ENCODE peak calls at places on chromosomes 16 and 17, in seven cellular contexts. V, G, F, K, E, D and P are unnamed samples. For H3K36me3, the result is how much of the 10 kb centered on the place peaks cover.

GRCh38 chr17:9668532-9668931 is 23.2 kb downstream of the USP43 start:
- DNase-seq in V (no peak), E (peak), D (peak), G (no peak), K (no peak), F (no peak), P (no peak)

GRCh38 chr17:9270921-9271320 is 249.6 kb downstream of the NTN1 start:
- DNase-seq in G (no peak), F (no peak), D (no peak), K (no peak), V (no peak), E (no peak), P (no peak)

GRCh38 chr16:83733301-83733700 is 74.5 kb upstream of the HSBP1 start:
- DNase-seq in K (no peak), V (no peak), D (no peak), F (no peak), G (no peak), E (no peak), P (no peak)

GRCh38 chr16:27446721-27447120 is 44.7 kb downstream of the IL21R start:
- DNase-seq in E (no peak), F (no peak), K (no peak), D (no peak), V (no peak), G (no peak), P (no peak)

GRCh38 chr16:4915226-4915761 is 21.7 kb downstream of the PPL start:
- DNase-seq in V (peak), D (peak), F (no peak), E (peak), G (no peak), K (no peak), P (no peak)

GRCh38 chr17:80894439-80894721 is 97.3 kb upstream of the CHMP6 start:
- DNase-seq in K (no peak), E (peak), G (no peak), D (no peak), V (no peak), F (no peak), P (no peak)

GRCh38 chr16:996672-997071 is 15.1 kb downstream of the SOX8 start:
- DNase-seq in E (no peak), K (no peak), D (no peak), F (no peak), V (no peak), G (no peak), P (no peak)

GRCh38 chr16:1011316-1012082 is 29.9 kb downstream of the SOX8 start:
- DNase-seq in F (no peak), V (no peak), D (no peak), G (no peak), E (no peak), K (no peak), P (no peak)

GRCh38 chr17:41324180-41325075 is 8.9 kb upstream of the KRTAP17-1 start:
- DNase-seq in V (peak), F (no peak), G (peak), K (peak), D (peak), E (no peak), P (peak)

GRCh38 chr17:7883781-7884386 is 4.7 kb upstream of the CHD3 start:
- DNase-seq in E (peak), F (peak), G (no peak), V (no peak), K (no peak), D (peak), P (no peak)

GRCh38 chr17:81291662-81292061 is 3.4 kb downstream of the SLC38A10 start:
- DNase-seq in D (peak), V (peak), G (peak), E (peak), F (peak), K (peak), P (peak)

GRCh38 chr17:36901506-36901905 is 35.8 kb upstream of the LHX1 start:
- DNase-seq in E (peak), G (peak), K (peak), F (no peak), V (no peak), D (no peak), P (no peak)

GRCh38 chr17:28612936-28613872 is 781 bp downstream of the RSKR start:
- DNase-seq in D (peak), K (peak), F (peak), G (no peak), E (peak), V (no peak), P (no peak)

GRCh38 chr16:67923414-67924127 is 8.1 kb downstream of the CTRL start:
- DNase-seq in K (no peak), G (no peak), F (no peak), D (no peak), V (no peak), E (no peak), P (no peak)

GRCh38 chr16:49010396-49010795 is 271.2 kb downstream of the CBLN1 start:
- DNase-seq in V (no peak), K (no peak), D (no peak), F (no peak), E (no peak), G (no peak), P (no peak)

GRCh38 chr17:82406131-82406671 is 11.9 kb upstream of the HEXD start:
- DNase-seq in D (no peak), V (no peak), G (no peak), E (no peak), F (no peak), K (no peak), P (no peak)

GRCh38 chr17:77882481-77883212 is 75.9 kb upstream of the TNRC6C start:
- DNase-seq in F (no peak), G (no peak), D (no peak), V (no peak), E (peak), K (no peak), P (no peak)

GRCh38 chr17:73899839-73900238 is 255.6 kb upstream of the SDK2 start:
- DNase-seq in G (no peak), E (no peak), F (no peak), V (no peak), K (no peak), D (no peak), P (no peak)

GRCh38 chr17:57980522-57980921 is 7.5 kb downstream of the VEZF1 start:
- DNase-seq in E (no peak), D (no peak), V (no peak), F (no peak), G (no peak), K (no peak), P (no peak)

GRCh38 chr17:39755550-39756375 is 18.0 kb downstream of the GRB7 start:
- DNase-seq in V (no peak), K (no peak), F (no peak), G (no peak), D (no peak), E (peak), P (no peak)

GRCh38 chr16:83802135-83802534 is 5.6 kb upstream of the HSBP1 start:
- DNase-seq in F (no peak), G (no peak), D (peak), E (peak), K (no peak), V (no peak), P (peak)

GRCh38 chr16:64292953-64293352 is 828.9 kb downstream of the CDH11 start:
- DNase-seq in G (no peak), V (no peak), D (no peak), E (no peak), K (no peak), F (no peak), P (no peak)

GRCh38 chr17:31388351-31388750 is 3.1 kb upstream of the RAB11FIP4 start:
- DNase-seq in G (no peak), D (no peak), E (no peak), F (no peak), V (no peak), K (no peak), P (no peak)

GRCh38 chr17:40283662-40284061 is 4.0 kb upstream of the CDC6 start:
- DNase-seq in D (peak), E (peak), G (no peak), F (no peak), K (no peak), V (peak), P (no peak)

GRCh38 chr17:15954222-15954621 is 9.3 kb downstream of the ADORA2B start:
- DNase-seq in K (no peak), F (no peak), D (peak), E (peak), V (peak), G (no peak), P (no peak)

GRCh38 chr16:4690946-4691665 is 2.3 kb upstream of the NUDT16L1 start:
- DNase-seq in K (no peak), V (no peak), D (no peak), E (no peak), G (no peak), F (no peak), P (no peak)

GRCh38 chr16:53065436-53066165 is 10.8 kb downstream of the CHD9 start:
- DNase-seq in V (no peak), D (no peak), G (no peak), E (peak), K (no peak), F (no peak), P (no peak)

GRCh38 chr17:44203731-44204452 is 4.2 kb upstream of the ATXN7L3 start:
- DNase-seq in F (peak), D (peak), K (peak), V (no peak), G (no peak), E (peak), P (no peak)

GRCh38 chr17:77724876-77725615 is 233.5 kb upstream of the TNRC6C start:
- DNase-seq in F (no peak), E (no peak), G (no peak), K (no peak), V (no peak), D (no peak), P (no peak)

GRCh38 chr16:12412252-12412651 is 391.4 kb downstream of the CPPED1 start:
- DNase-seq in F (no peak), E (no peak), K (no peak), D (no peak), G (no peak), V (no peak), P (no peak)

GRCh38 chr16:12411521-12411920 is 392.2 kb downstream of the CPPED1 start:
- DNase-seq in V (no peak), K (no peak), D (no peak), F (no peak), G (no peak), E (no peak), P (no peak)

GRCh38 chr16:12409700-12410099 is 394.0 kb downstream of the CPPED1 start:
- DNase-seq in G (no peak), E (no peak), K (no peak), D (no peak), V (no peak), F (no peak), P (no peak)

GRCh38 chr16:12412890-12413289 is 390.8 kb downstream of the CPPED1 start:
- DNase-seq in D (no peak), G (no peak), V (no peak), E (no peak), F (no peak), K (no peak), P (no peak)

DNA sequence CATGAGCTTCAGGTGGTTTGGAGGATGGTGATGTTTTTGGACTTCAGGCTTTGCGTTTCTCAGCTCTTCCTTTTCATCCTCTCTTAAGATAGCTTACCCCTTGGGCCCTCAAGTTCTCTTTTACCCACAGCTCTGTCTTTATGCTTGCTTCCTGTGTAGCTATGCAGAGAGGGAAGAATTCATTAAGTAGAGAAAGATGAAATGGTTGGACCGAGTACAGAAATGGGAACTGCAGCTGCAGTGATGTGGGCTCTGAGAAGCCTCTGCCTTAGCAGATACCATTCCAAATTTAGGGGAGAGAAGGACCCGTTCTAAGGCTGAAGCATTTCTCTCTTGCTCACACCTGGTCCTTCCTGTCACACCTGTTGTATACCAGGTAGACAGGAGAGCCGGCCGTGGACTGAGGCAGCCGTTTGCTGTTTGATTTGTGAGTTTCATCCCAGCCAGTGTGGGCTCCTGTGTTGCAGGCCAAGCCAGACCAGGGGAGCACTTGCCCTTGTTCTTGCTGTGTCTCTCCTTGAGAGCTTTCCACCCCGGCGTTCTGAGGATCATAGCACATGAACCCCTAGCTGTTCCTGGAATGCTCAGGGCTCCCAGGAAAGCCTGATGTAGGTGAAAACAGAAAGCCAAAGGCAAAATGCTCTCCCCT is 392.7 kb downstream of the CPPED1 start:
- DNase-seq in G (no peak), D (no peak), E (no peak), K (no peak), F (no peak), V (no peak), P (no peak)
- H3K36me3 ChIP-seq in G (under half), D (under half), E (under half), K (under half), F (under half), V (under half), P (under half)

DNA sequence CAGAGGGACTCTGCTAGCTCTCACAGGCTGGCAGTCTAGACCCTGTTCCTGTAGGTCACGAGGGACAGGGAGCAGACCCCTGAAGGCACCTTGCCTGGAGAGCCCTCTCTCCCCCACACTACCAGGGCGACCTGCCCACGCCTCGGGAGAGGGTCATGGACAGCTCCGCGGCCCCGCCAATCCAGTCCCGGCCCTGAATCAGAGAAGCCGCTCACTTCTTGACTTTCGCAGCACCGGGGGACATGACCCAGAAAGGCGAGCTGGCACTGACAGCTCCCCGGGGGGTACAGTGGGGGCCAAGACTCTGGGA is 5.1 kb downstream of the KIFC3 start:
- DNase-seq in G (no peak), D (no peak), K (no peak), V (no peak), F (no peak), E (no peak), P (no peak)
- H3K9ac ChIP-seq in G (no peak), D (peak), K (no peak), V (peak), F (no peak), E (no peak), P (peak)

GRCh38 chr17:17127730-17128291 is 78.3 kb downstream of the PLD6 start:
- DNase-seq in V (no peak), D (no peak), K (no peak), F (no peak), E (peak), G (no peak), P (no peak)

GRCh38 chr17:17131876-17132275 is 74.3 kb downstream of the PLD6 start:
- DNase-seq in D (no peak), V (no peak), E (no peak), F (no peak), K (no peak), G (no peak), P (no peak)

GRCh38 chr17:17129466-17129865 is 76.7 kb downstream of the PLD6 start:
- DNase-seq in V (no peak), G (no peak), E (no peak), F (no peak), K (no peak), D (peak), P (no peak)

GRCh38 chr17:17128476-17129075 is 77.6 kb downstream of the PLD6 start:
- DNase-seq in E (no peak), F (no peak), K (no peak), G (no peak), D (no peak), V (no peak), P (no peak)

DNA sequence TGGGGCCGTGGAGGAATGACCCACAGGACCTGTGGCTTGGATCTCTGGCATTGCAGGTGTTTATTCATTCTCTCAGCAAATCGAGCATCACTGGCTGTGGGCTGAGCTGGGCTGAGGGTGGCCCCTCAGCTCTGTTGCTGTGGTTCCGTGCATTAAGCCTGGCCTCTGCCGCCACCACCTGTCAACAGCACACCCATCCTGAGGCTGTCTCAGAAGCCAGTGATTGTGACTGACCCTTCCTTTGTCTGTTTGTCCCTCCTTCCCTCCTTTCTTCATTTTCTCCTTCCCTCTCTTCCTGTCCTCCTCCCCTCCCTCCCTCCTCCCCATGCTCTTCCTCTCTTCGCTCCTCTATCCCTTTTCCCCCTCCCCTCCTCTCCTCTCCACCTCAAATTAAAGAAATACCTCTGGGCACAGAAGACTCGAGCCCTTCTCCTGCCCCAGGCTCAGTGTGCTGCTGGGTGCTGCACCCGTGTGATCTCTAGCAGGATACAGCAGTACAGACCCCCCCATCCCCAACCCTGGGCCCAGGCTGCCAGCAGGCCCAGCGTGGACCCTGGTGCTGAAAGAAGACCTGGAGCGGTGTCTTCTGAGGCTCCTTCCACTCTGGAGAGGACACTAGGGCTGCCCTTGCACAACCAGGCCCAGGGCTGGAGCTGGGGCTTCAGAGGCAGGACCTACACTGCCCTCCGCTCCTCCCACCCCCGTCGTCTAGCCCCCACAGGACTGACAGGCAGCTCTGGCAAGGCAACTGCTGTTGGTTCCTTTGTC is 75.9 kb downstream of the PLD6 start:
- DNase-seq in G (no peak), V (no peak), D (no peak), K (no peak), E (no peak), F (no peak), P (no peak)
- H3K36me3 ChIP-seq in G (under half), V (under half), D (half or more), K (under half), E (under half), F (under half), P (half or more)

DNA sequence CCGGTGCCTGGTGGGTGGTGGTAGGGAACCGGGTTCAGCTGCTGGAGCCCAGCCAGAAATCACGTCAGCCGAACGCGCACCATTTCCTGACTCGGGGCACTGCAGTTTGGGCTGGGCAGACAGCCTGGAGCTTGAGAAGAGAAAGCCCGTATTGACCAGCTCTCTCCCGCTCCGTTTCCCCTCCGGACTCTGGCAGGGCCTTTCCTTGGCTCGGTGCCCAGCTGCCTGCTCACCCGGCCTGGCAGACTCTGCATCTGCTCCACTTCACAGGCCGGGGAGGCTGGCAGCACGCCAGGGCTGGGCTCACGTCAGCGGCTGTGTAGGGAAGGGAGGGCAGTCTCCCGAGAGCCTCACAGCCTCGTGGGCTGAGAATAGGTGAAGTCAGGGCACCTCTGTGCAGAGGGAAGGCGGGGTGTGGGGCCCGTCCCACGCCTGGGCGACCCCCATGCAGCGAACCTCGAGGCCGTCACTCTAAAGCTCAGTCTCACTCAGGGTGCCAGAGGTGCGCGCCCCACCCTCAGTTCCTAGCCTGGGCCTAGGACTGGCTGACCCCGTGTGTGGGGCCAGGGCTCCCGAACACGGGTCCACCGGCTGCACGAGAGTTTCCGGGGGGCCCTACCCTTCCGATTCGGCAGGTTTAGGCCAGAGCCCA is 59.1 kb downstream of the OR1D5 start:
- DNase-seq in V (peak), F (no peak), D (peak), K (no peak), E (peak), G (no peak), P (no peak)
- H3K9ac ChIP-seq in V (peak), F (no peak), D (peak), K (no peak), E (peak), G (no peak), P (no peak)

GRCh38 chr16:23479138-23479537 is 26.1 kb upstream of the COG7 start:
- DNase-seq in E (no peak), F (no peak), D (no peak), G (no peak), K (no peak), V (no peak), P (no peak)

GRCh38 chr16:23478566-23478965 is 25.6 kb upstream of the COG7 start:
- DNase-seq in E (no peak), D (no peak), K (no peak), F (no peak), G (no peak), V (no peak), P (no peak)

DNA sequence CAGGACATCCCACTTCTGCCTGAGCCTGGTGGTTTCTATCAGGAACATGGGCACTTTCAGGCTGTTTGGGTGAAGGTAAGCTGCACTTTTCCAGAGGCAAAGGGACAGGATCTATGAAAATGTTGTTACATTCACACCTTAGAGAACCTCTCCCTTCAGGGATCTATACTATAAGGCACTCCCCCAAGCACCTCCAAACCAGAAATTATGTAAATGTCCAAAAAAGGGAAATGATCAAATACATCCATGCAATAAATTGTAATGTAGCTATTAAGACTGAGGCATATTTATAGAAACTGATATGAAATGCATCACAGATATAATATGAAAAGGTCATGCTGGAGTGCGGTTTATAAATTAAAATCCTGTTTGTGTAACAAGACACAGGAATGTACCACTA is 23.3 kb upstream of the COG7 start:
- DNase-seq in D (no peak), K (no peak), V (no peak), G (no peak), E (no peak), F (no peak), P (no peak)
- H3K36me3 ChIP-seq in D (under half), K (under half), V (half or more), G (half or more), E (under half), F (half or more), P (half or more)